ENCODE peak calls at places on chromosomes 1 and 21, in seven cellular contexts. D is right lobe of liver, A is lung, J is heart left ventricle, T is lower lobe of right lung, R is colonic mucosa, Q is PC-3. U is an unnamed sample.

GRCh38 chr1:191155178-191155577 is 677.5 kb upstream of the BRINP3 start:
- DNase-seq in D (no peak), A (no peak), J (no peak), T (no peak), R (no peak), Q (no peak), U (no peak)

GRCh38 chr1:145963218-145964019 is 956 bp downstream of the ANKRD34A start:
- DNase-seq in D (no peak), A (no peak), J (no peak), T (no peak), R (no peak), Q (peak; percentile 83), U (no peak)

GRCh38 chr1:53722025-53722424 is 16.9 kb downstream of the GLIS1 start:
- DNase-seq in D (no peak), A (no peak), J (no peak), T (no peak), R (no peak), Q (no peak), U (no peak)

GRCh38 chr1:203057831-203058673 is 27.8 kb downstream of the MYOG start:
- DNase-seq in D (no peak), A (no peak), J (no peak), T (no peak), R (no peak), Q (no peak), U (no peak)

GRCh38 chr1:54543729-54544496 is 4.1 kb upstream of the ACOT11 start:
- DNase-seq in D (no peak), A (no peak), J (no peak), T (no peak), R (no peak), Q (no peak), U (peak; percentile 15)

GRCh38 chr1:163796394-163796821 is 474.7 kb downstream of the NUF2 start:
- DNase-seq in D (no peak), A (no peak), J (no peak), T (no peak), R (no peak), Q (peak; percentile 84), U (no peak)

GRCh38 chr1:183885142-183885735 is 80.3 kb downstream of the RGL1 start:
- DNase-seq in D (no peak), A (no peak), J (no peak), T (no peak), R (no peak), Q (peak; percentile 5), U (no peak)

GRCh38 chr1:11804666-11805453 is 904 bp downstream of the MTHFR start:
- DNase-seq in D (no peak), A (peak; percentile 70), J (peak; percentile 78), T (peak; percentile 69), R (peak; percentile 59), Q (peak; percentile 12), U (no peak)

GRCh38 chr21:34204021-34204420 is 130.6 kb downstream of the MRPS6 start:
- DNase-seq in D (no peak), A (no peak), J (peak; percentile 42), T (no peak), R (peak; percentile 41), Q (no peak), U (no peak)

GRCh38 chr1:62082456-62083363 is 111.9 kb upstream of the L1TD1 start:
- DNase-seq in D (no peak), A (no peak), J (no peak), T (no peak), R (peak; percentile 31), Q (peak; percentile 68), U (peak; percentile 52)

GRCh38 chr1:12408662-12409061 is 178.8 kb downstream of the VPS13D start:
- DNase-seq in D (no peak), A (no peak), J (no peak), T (no peak), R (no peak), Q (no peak), U (no peak)

GRCh38 chr1:115669002-115669673 is 27.4 kb downstream of the VANGL1 start:
- DNase-seq in D (no peak), A (no peak), J (no peak), T (no peak), R (no peak), Q (peak; percentile 96), U (no peak)

GRCh38 chr1:24996456-24996855 is 66.4 kb upstream of the RUNX3 start:
- DNase-seq in D (no peak), A (no peak), J (peak; percentile 16), T (no peak), R (no peak), Q (no peak), U (no peak)

GRCh38 chr1:69976896-69977295 is 228.5 kb downstream of the LRRC40 start:
- DNase-seq in D (no peak), A (no peak), J (peak; percentile 35), T (no peak), R (no peak), Q (no peak), U (no peak)

GRCh38 chr1:59805564-59805963 is 9.2 kb upstream of the HOOK1 start:
- DNase-seq in D (no peak), A (no peak), J (no peak), T (no peak), R (no peak), Q (no peak), U (no peak)

GRCh38 chr1:20199840-20200239 is 13.5 kb upstream of the PLA2G2C start:
- DNase-seq in D (no peak), A (no peak), J (no peak), T (no peak), R (no peak), Q (no peak), U (no peak)

GRCh38 chr1:28571911-28572310 is 19.0 kb downstream of the TRNAU1AP start:
- DNase-seq in D (no peak), A (no peak), J (no peak), T (no peak), R (no peak), Q (no peak), U (no peak)

GRCh38 chr1:19336543-19336942 is 24.4 kb downstream of the SLC66A1 start:
- DNase-seq in D (no peak), A (no peak), J (no peak), T (no peak), R (no peak), Q (peak; percentile 81), U (no peak)

GRCh38 chr1:226395753-226396152 is 12.1 kb downstream of the PARP1 start:
- DNase-seq in D (no peak), A (no peak), J (no peak), T (no peak), R (no peak), Q (no peak), U (no peak)

GRCh38 chr1:235075121-235075954 is 53.3 kb downstream of the TOMM20 start:
- DNase-seq in D (peak; percentile 67), A (peak; percentile 71), J (peak; percentile 86), T (peak; percentile 81), R (no peak), Q (peak; percentile 91), U (peak; percentile 91)

GRCh38 chr1:229434641-229435051 is 752 bp upstream of the ACTA1 start:
- DNase-seq in D (no peak), A (no peak), J (peak; percentile 85), T (no peak), R (no peak), Q (no peak), U (no peak)
- H3K4me3 ChIP-seq in D (no peak overlapping the region), A (no peak overlapping the region), J (peak overlapping the region; percentile 65), T (no peak overlapping the region), R (no peak overlapping the region), Q (no peak overlapping the region), U (no peak overlapping the region)

DNA sequence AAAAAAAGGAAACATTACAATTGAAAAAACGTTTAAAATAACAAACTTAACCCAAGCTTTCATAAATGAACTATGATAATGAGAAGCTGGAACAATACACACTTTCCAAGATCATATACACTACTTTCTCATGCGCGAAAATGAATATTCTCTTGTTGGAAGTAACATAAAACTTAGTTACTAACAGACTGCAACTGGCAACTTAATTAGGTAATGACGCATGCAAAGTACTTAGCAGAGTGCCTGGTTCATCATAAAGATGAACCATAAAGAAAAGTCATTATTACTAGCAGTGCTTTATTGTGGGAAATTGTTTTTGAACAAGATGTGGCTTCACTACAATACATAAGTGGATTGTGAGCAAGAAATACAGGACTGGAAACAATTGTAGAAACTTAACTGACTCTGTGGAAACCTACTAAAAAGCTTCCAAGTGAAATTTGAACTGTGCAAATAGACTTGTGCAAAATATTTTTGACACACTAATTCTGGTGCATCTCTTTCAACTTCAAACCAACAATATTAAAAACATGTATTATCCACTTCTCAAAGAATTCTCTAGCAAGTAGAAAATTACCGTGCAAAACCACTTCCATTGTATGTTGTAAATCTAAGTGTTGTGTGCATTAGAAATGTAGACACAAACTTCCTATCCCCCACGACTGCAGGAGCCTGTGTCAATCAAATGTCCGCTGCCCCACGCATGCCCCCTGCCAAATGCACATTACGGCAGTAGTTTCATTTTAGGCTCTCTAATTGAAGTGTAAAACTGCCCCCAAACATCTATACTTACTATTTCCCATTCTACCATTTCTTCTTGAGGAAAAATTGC is 2.0 kb downstream of the ARHGAP29 start:
- DNase-seq in D (no peak), A (no peak), J (no peak), T (no peak), R (no peak), Q (peak; percentile 46), U (no peak)
- H3K27me3 ChIP-seq in D (no peaks in the 10 kb centered on the region), A (no peaks in the 10 kb centered on the region), J (no peaks in the 10 kb centered on the region), T (peaks cover 9% of the 10 kb centered on the region), R (peaks cover 26% of the 10 kb centered on the region), Q (no peaks in the 10 kb centered on the region), U (no peaks in the 10 kb centered on the region)

GRCh38 chr21:14523234-14523633 is 22.9 kb downstream of the SAMSN1 start:
- DNase-seq in D (no peak), A (no peak), J (no peak), T (no peak), R (no peak), Q (no peak), U (no peak)
- H3K4me1 ChIP-seq in D (no peaks in the 10 kb centered on the region), A (no peaks in the 10 kb centered on the region), J (no peaks in the 10 kb centered on the region), T (peaks cover 18% of the 10 kb centered on the region), R (no peaks in the 10 kb centered on the region), Q (no peaks in the 10 kb centered on the region), U (no peaks in the 10 kb centered on the region)

GRCh38 chr1:1058088-1058905 is 15.8 kb downstream of the RNF223 start:
- DNase-seq in D (peak; percentile 69), A (no peak), J (no peak), T (no peak), R (no peak), Q (peak; percentile 48), U (no peak)
- H3K4me3 ChIP-seq in D (no peak overlapping the region), A (no peak overlapping the region), J (peak overlapping the region; percentile 60), T (no peak overlapping the region), R (no peak overlapping the region), Q (peak overlapping the region; percentile 85), U (no peak overlapping the region)